ENCODE peak calls at places on chromosomes 11 and 22, in ten cellular contexts. W is fibroblast of pulmonary artery; L is hepatic stellate cell; U is iPS-NIHi11; H is activated CD4-positive, alpha-beta T cell treated with anti-CD3 and anti-CD28 coated beads for 48 hours; D is stimulated activated CD8-positive, alpha-beta memory T cell treated with anti-CD3 and anti-CD28 coated beads, Interleukin-2, amount 100 ng/mL, for 1 hour; I is non-pigmented ciliary epithelial cell; Y is amygdala; A is A549; V is body of pancreas. F is an unnamed sample.

GRCh38 chr11:47229161-47229560 is 14.4 kb downstream of the DDB2 start:
- DNase-seq in Y (no peak), W (no peak), U (no peak), I (no peak), D (no peak), H (no peak), A (no peak), V (no peak), L (no peak), F (no peak)

GRCh38 chr22:36386351-36386899 is 1.3 kb downstream of the MYH9 start:
- DNase-seq in V (no peak), W (no peak), Y (no peak), U (no peak), D (no peak), L (no peak), A (peak; percentile 43), I (no peak), H (peak; percentile 68), F (no peak)

GRCh38 chr11:3106736-3107524 is 49.7 kb upstream of the CARS1 start:
- DNase-seq in V (no peak), H (no peak), Y (no peak), W (no peak), D (no peak), L (no peak), A (no peak), I (no peak), U (peak; percentile 52), F (no peak)

GRCh38 chr11:278001-278951 is at the start of gene NLRP6:
- DNase-seq in H (no peak), W (no peak), A (no peak), L (no peak), Y (no peak), D (no peak), U (no peak), V (peak; percentile 12), I (no peak), F (no peak)

GRCh38 chr11:15073361-15074205 is at the start of gene CALCB:
- DNase-seq in U (peak; percentile 82), D (no peak), H (peak; percentile 57), V (peak; percentile 50), W (peak; percentile 17), A (peak; percentile 8), I (no peak), Y (no peak), L (peak; percentile 17), F (no peak)

GRCh38 chr11:11697796-11698195 is 76.0 kb upstream of the GALNT18 start:
- DNase-seq in V (no peak), H (no peak), L (no peak), U (no peak), W (no peak), D (no peak), A (no peak), Y (no peak), I (no peak), F (no peak)

GRCh38 chr11:15233386-15233785 is 118.7 kb downstream of the INSC start:
- DNase-seq in W (no peak), Y (no peak), A (no peak), H (no peak), D (no peak), L (no peak), V (no peak), I (no peak), U (no peak), F (no peak)

GRCh38 chr22:22424210-22424800 is 84.2 kb downstream of the ZNF280B start:
- DNase-seq in I (no peak), D (no peak), U (no peak), W (no peak), A (no peak), V (no peak), H (no peak), Y (no peak), L (no peak), F (no peak)

GRCh38 chr22:25754527-25755202 is 12.7 kb downstream of the MYO18B start:
- DNase-seq in V (no peak), Y (no peak), U (no peak), W (peak; percentile 87), D (no peak), H (no peak), I (no peak), A (peak; percentile 60), L (no peak), F (no peak)

GRCh38 chr11:115984228-115984627 is 480.0 kb upstream of the CADM1 start:
- DNase-seq in V (no peak), A (no peak), Y (no peak), H (no peak), W (no peak), D (no peak), U (no peak), I (no peak), L (no peak), F (no peak)

GRCh38 chr11:13010737-13011342 is 1.7 kb downstream of the RASSF10 start:
- DNase-seq in V (peak; percentile 39), I (no peak), H (no peak), A (no peak), W (no peak), L (no peak), D (no peak), Y (no peak), U (peak; percentile 33), F (no peak)

GRCh38 chr11:65743928-65744698 is 23.5 kb upstream of the RNASEH2C start:
- DNase-seq in I (no peak), V (peak; percentile 61), D (no peak), Y (no peak), H (peak; percentile 26), L (peak; percentile 65), U (peak; percentile 66), W (peak; percentile 39), A (peak; percentile 76), F (no peak)

GRCh38 chr11:100785148-100785983 is 98.3 kb downstream of the ARHGAP42 start:
- DNase-seq in W (peak; percentile 43), A (peak; percentile 29), L (no peak), D (no peak), V (no peak), U (no peak), Y (no peak), H (no peak), I (no peak), F (no peak)

GRCh38 chr11:45662665-45663485 is 2.5 kb downstream of the CHST1 start:
- DNase-seq in L (peak; percentile 92), A (peak; percentile 72), U (no peak), V (no peak), Y (no peak), W (peak; percentile 93), I (peak; percentile 71), H (peak; percentile 61), D (no peak), F (peak; percentile 43)

GRCh38 chr11:115134886-115135285 is 369.3 kb downstream of the CADM1 start:
- DNase-seq in I (no peak), L (no peak), H (no peak), U (no peak), A (no peak), Y (no peak), D (no peak), V (no peak), W (no peak), F (no peak)

GRCh38 chr22:47033648-47034000 is 271.2 kb downstream of the TBC1D22A start:
- DNase-seq in V (no peak), H (no peak), Y (no peak), L (no peak), A (no peak), U (no peak), I (no peak), D (no peak), W (no peak), F (no peak)

GRCh38 chr11:8253566-8253965 is 10.1 kb downstream of the LMO1 start:
- DNase-seq in H (no peak), W (no peak), U (no peak), Y (no peak), L (no peak), I (no peak), A (no peak), D (no peak), V (peak; percentile 2), F (no peak)

GRCh38 chr11:36564376-36565032 is 3.3 kb upstream of the RAG1 start:
- DNase-seq in I (no peak), H (peak; percentile 51), V (peak; percentile 52), W (peak; percentile 74), U (peak; percentile 41), Y (no peak), L (peak; percentile 37), A (peak; percentile 56), D (no peak), F (peak; percentile 25)

GRCh38 chr11:117524784-117525183 is 197.1 kb downstream of the CEP164 start:
- DNase-seq in L (no peak), I (no peak), H (no peak), Y (no peak), V (no peak), A (no peak), W (no peak), D (no peak), U (no peak), F (no peak)

GRCh38 chr11:32032052-32032451 is 58.8 kb upstream of the RCN1 start:
- DNase-seq in Y (no peak), W (no peak), L (no peak), U (no peak), H (no peak), A (no peak), V (no peak), D (no peak), I (no peak), F (no peak)

GRCh38 chr11:118087933-118088332 is 1.2 kb upstream of the SMIM35 start:
- DNase-seq in Y (no peak), U (no peak), D (no peak), L (no peak), A (no peak), H (no peak), W (no peak), V (no peak), I (no peak), F (no peak)

GRCh38 chr22:23219787-23220484 is 39.6 kb downstream of the BCR start:
- DNase-seq in H (peak; percentile 79), A (no peak), L (no peak), I (no peak), V (no peak), W (peak; percentile 40), D (no peak), Y (no peak), U (no peak), F (no peak)

GRCh38 chr11:19664896-19665548 is 47.6 kb upstream of the NAV2 start:
- DNase-seq in I (no peak), D (no peak), L (peak; percentile 20), Y (no peak), W (peak; percentile 84), U (no peak), V (no peak), A (no peak), H (no peak), F (no peak)

GRCh38 chr11:75262436-75262835 is 21.9 kb downstream of the TPBGL start:
- DNase-seq in I (no peak), U (no peak), H (no peak), D (no peak), A (no peak), W (no peak), Y (no peak), V (no peak), L (no peak), F (no peak)

GRCh38 chr11:29312817-29313216 is 704.0 kb downstream of the KCNA4 start:
- DNase-seq in U (no peak), V (no peak), W (peak; percentile 35), H (no peak), D (no peak), I (no peak), Y (no peak), A (no peak), L (no peak), F (no peak)

GRCh38 chr11:20011294-20011951 is 148.9 kb downstream of the DBX1 start:
- DNase-seq in L (no peak), W (no peak), U (no peak), H (no peak), Y (no peak), I (no peak), D (no peak), A (no peak), V (peak; percentile 59), F (no peak)

GRCh38 chr22:26673485-26673884 is 16.1 kb downstream of the MIAT start:
- DNase-seq in D (no peak), H (peak; percentile 62), I (no peak), U (no peak), Y (no peak), L (no peak), W (peak; percentile 27), V (no peak), A (no peak), F (no peak)

GRCh38 chr22:29639096-29639495 is 35.7 kb downstream of the NF2 start:
- DNase-seq in W (no peak), Y (no peak), U (no peak), H (no peak), D (no peak), A (no peak), L (no peak), V (no peak), I (no peak), F (no peak)

F was measured in HFF-Myc.